ENCODE peak calls at places on chromosome 12, in six cellular contexts. One of them, this sample, is unnamed.

GRCh38 chr12:27822076-27822712 is 42.2 kb upstream of the MANSC4 start:
- DNase-seq in HepG2: no peak
- DNase-seq in tibial nerve: no peak
- DNase-seq in ovary: no peak
- DNase-seq in A549: no peak
- DNase-seq in GM12891: peak
- DNase-seq in this sample: no peak

GRCh38 chr12:2673966-2674810 is 120.6 kb upstream of the FKBP4 start:
- DNase-seq in HepG2: no peak
- DNase-seq in tibial nerve: no peak
- DNase-seq in ovary: no peak
- DNase-seq in A549: no peak
- DNase-seq in GM12891: no peak
- DNase-seq in this sample: no peak

GRCh38 chr12:18165422-18165871 is 75.5 kb upstream of the RERGL start:
- DNase-seq in HepG2: no peak
- DNase-seq in tibial nerve: no peak
- DNase-seq in ovary: no peak
- DNase-seq in A549: no peak
- DNase-seq in GM12891: no peak
- DNase-seq in this sample: no peak

GRCh38 chr12:25734529-25735180 is 181.6 kb upstream of the LMNTD1 start:
- DNase-seq in HepG2: no peak
- DNase-seq in tibial nerve: no peak
- DNase-seq in ovary: no peak
- DNase-seq in A549: no peak
- DNase-seq in GM12891: no peak
- DNase-seq in this sample: no peak

GRCh38 chr12:93813181-93813580 is 136.0 kb downstream of the CRADD start:
- DNase-seq in HepG2: no peak
- DNase-seq in tibial nerve: no peak
- DNase-seq in ovary: no peak
- DNase-seq in A549: no peak
- DNase-seq in GM12891: no peak
- DNase-seq in this sample: no peak

GRCh38 chr12:116455540-116456306 is 103.5 kb upstream of the MAP1LC3B2 start:
- DNase-seq in HepG2: no peak
- DNase-seq in tibial nerve: peak
- DNase-seq in ovary: peak
- DNase-seq in A549: peak
- DNase-seq in GM12891: no peak
- DNase-seq in this sample: peak

GRCh38 chr12:103524238-103524875 is 28.6 kb upstream of the C12orf42 start:
- DNase-seq in HepG2: no peak
- DNase-seq in tibial nerve: no peak
- DNase-seq in ovary: no peak
- DNase-seq in A549: no peak
- DNase-seq in GM12891: no peak
- DNase-seq in this sample: no peak

GRCh38 chr12:131711551-131712205 is 788 bp downstream of the SFSWAP start:
- DNase-seq in HepG2: no peak
- DNase-seq in tibial nerve: no peak
- DNase-seq in ovary: no peak
- DNase-seq in A549: no peak
- DNase-seq in GM12891: no peak
- DNase-seq in this sample: peak

GRCh38 chr12:57927086-57927485 is 14.3 kb upstream of the ATP23 start:
- DNase-seq in HepG2: no peak
- DNase-seq in tibial nerve: no peak
- DNase-seq in ovary: no peak
- DNase-seq in A549: no peak
- DNase-seq in GM12891: no peak
- DNase-seq in this sample: no peak

GRCh38 chr12:85466906-85467305 is 186.9 kb downstream of the ALX1 start:
- DNase-seq in HepG2: no peak
- DNase-seq in tibial nerve: no peak
- DNase-seq in ovary: no peak
- DNase-seq in A549: no peak
- DNase-seq in GM12891: no peak
- DNase-seq in this sample: no peak

GRCh38 chr12:77251799-77252198 is 186.4 kb upstream of the E2F7 start:
- DNase-seq in HepG2: no peak
- DNase-seq in tibial nerve: no peak
- DNase-seq in ovary: no peak
- DNase-seq in A549: no peak
- DNase-seq in GM12891: no peak
- DNase-seq in this sample: no peak

GRCh38 chr12:116299548-116300150 is 22.2 kb upstream of the MED13L start:
- DNase-seq in HepG2: no peak
- DNase-seq in tibial nerve: no peak
- DNase-seq in ovary: no peak
- DNase-seq in A549: no peak
- DNase-seq in GM12891: no peak
- DNase-seq in this sample: no peak

GRCh38 chr12:132640936-132641335 is 22.4 kb downstream of the P2RX2 start:
- DNase-seq in HepG2: no peak
- DNase-seq in tibial nerve: no peak
- DNase-seq in ovary: no peak
- DNase-seq in A549: no peak
- DNase-seq in GM12891: no peak
- DNase-seq in this sample: no peak

GRCh38 chr12:110619534-110619953 is 5.6 kb downstream of the TCTN1 start:
- DNase-seq in HepG2: no peak
- DNase-seq in tibial nerve: no peak
- DNase-seq in ovary: no peak
- DNase-seq in A549: no peak
- DNase-seq in GM12891: no peak
- DNase-seq in this sample: no peak

GRCh38 chr12:110616471-110617115 is 2.7 kb downstream of the TCTN1 start:
- DNase-seq in HepG2: no peak
- DNase-seq in tibial nerve: no peak
- DNase-seq in ovary: no peak
- DNase-seq in A549: no peak
- DNase-seq in GM12891: no peak
- DNase-seq in this sample: no peak

GRCh38 chr12:110615171-110615570 is 1.2 kb downstream of the TCTN1 start:
- DNase-seq in HepG2: no peak
- DNase-seq in tibial nerve: no peak
- DNase-seq in ovary: no peak
- DNase-seq in A549: no peak
- DNase-seq in GM12891: no peak
- DNase-seq in this sample: no peak

DNA sequence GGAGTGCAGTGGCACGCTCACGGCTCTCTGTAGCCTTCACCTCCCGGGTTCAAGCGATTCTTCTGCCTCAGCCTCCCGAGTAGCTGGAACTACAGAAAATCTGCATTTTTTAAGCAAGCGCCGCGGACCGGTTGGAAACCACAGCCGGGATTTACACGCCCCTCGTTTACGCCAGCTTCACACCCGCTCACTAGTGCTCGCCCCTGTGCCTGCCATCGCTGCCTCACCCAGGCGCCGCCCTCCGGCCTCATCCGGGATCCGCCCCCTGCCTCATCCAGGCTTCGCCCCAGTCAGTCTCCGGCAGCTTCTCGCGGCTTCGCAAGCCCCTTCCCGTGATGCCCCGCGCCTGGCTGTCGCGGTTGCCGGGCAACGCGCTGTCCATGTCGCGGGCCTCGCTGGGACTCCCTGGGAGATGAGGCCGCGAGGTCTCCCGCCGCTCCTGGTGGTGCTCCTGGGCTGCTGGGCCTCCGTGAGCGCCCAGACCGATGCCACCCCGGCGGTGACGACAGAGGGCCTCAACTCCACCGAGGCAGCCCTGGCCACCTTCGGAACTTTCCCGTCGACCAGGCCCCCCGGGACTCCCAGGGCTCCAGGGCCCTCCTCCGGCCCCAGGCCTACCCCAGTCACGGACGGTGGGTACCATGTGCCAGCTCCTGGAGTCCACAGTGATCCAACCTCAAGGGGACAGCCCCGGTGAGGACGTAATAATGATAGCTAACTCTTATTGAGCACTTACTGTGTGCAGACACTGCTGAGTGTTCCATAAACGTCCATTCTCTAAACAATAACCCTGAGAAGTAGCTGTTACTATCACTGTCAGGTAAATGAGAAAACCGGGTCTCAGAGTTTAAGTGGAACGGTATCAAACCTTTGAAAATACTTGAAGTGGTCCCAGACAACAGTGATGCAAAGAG is at the start of gene TCTN1:
- DNase-seq in HepG2: peak
- DNase-seq in tibial nerve: peak
- DNase-seq in ovary: peak
- DNase-seq in A549: peak
- DNase-seq in GM12891: peak
- DNase-seq in this sample: peak
- TF ChIP-seq POLR2A in HepG2: peak
- TF ChIP-seq POLR2A in tibial nerve: peak
- TF ChIP-seq POLR2A in ovary: peak
- TF ChIP-seq POLR2A in A549: peak
- TF ChIP-seq POLR2A in GM12891: peak
- TF ChIP-seq POLR2A in this sample: peak

GRCh38 chr12:53484686-53485567 is 14.3 kb downstream of the MAP3K12 start:
- DNase-seq in HepG2: no peak
- DNase-seq in tibial nerve: no peak
- DNase-seq in ovary: no peak
- DNase-seq in A549: no peak
- DNase-seq in GM12891: no peak
- DNase-seq in this sample: no peak
- TF ChIP-seq POLR2A in HepG2: no peak
- TF ChIP-seq POLR2A in tibial nerve: no peak
- TF ChIP-seq POLR2A in ovary: no peak
- TF ChIP-seq POLR2A in A549: no peak
- TF ChIP-seq POLR2A in GM12891: peak
- TF ChIP-seq POLR2A in this sample: no peak

DNA sequence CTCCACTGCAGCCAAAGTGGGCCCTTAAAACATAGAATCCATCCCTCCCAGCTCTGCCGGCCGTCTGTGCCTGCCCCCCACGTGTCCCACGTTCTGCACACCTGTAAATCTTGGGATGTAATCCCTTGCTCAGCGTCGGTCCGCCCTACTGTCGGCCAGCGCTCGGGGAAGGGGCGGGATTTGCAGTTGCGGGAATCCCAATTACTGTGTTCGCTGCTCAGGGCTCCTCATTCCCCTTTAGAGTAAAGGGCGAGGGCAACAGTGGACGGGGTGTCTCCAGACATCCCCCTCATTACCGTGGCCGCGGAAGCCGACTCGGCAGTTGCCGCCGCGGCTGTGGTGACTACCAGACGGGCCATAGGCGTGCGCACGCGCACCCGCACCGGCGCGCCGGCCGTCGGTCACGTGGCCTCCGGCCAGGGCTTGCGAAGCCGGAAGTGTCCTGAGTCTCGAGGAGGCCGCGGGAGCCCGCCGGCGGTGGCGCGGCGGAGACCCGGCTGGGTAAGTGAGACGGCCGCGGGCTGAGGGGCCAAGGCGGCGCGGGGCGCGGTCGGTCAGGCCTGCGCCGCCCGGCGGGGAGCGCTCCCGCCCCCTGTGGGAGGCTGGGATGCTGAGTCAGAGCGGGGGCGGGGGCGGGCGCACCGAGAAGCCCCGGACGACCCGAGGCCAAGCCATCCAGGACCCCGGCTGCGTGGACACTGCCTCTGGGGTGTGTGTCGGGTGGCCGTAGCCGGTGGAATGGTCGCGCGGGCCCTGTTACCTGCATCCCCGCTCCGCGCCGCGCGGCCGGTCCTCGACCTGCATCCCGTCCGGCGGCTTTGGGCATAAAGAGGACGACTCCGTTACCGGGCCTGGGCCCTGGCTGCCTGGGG is at the start of gene TBK1:
- DNase-seq in HepG2: peak
- DNase-seq in tibial nerve: peak
- DNase-seq in ovary: peak
- DNase-seq in A549: peak
- DNase-seq in GM12891: peak
- DNase-seq in this sample: peak
- TF ChIP-seq POLR2A in HepG2: no peak
- TF ChIP-seq POLR2A in tibial nerve: peak
- TF ChIP-seq POLR2A in ovary: peak
- TF ChIP-seq POLR2A in A549: peak
- TF ChIP-seq POLR2A in GM12891: peak
- TF ChIP-seq POLR2A in this sample: peak

GRCh38 chr12:53452159-53453077 is 516 bp downstream of the PCBP2 start:
- DNase-seq in HepG2: peak
- DNase-seq in tibial nerve: peak
- DNase-seq in ovary: peak
- DNase-seq in A549: peak
- DNase-seq in GM12891: peak
- DNase-seq in this sample: peak
- TF ChIP-seq POLR2A in HepG2: peak
- TF ChIP-seq POLR2A in tibial nerve: no peak
- TF ChIP-seq POLR2A in ovary: peak
- TF ChIP-seq POLR2A in A549: peak
- TF ChIP-seq POLR2A in GM12891: peak
- TF ChIP-seq POLR2A in this sample: no peak

DNA sequence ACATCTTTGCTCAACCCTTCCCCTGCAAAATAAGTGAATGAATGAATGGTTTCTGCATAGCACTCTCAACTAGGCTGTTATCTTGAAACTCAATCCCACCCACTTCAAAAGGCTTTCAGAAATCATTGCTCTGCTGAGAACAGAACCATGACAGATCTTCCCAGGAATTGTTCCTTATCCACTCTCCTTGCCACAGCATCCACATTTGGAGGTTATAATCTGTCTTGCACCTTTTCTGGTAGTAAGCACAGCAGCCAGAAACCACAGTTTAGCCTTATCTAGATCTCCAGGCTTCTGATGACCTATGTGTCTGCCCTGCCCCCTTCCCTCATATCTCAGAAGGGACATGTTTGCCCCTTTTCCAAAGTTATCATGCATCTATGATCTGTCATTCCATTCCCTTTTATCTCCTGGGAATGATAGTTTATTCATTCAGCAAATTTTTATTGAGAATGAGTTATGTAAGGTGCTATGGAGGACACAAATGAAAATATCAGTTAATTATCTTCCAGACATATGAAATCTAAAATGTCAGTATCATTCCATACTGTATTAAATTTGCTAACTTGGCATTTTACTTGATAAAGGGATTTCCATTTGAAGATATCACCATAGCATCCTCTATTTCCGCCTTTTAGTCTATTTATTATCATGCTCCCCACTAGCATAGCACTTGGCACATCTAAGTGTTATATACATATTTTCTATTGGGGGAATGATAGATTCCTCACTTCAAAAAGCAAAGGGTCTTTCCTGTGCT is 21.4 kb downstream of the LGR5 start:
- DNase-seq in HepG2: no peak
- DNase-seq in tibial nerve: no peak
- DNase-seq in ovary: no peak
- DNase-seq in A549: no peak
- DNase-seq in GM12891: no peak
- DNase-seq in this sample: no peak
- TF ChIP-seq POLR2A in HepG2: no peak
- TF ChIP-seq POLR2A in tibial nerve: no peak
- TF ChIP-seq POLR2A in ovary: no peak
- TF ChIP-seq POLR2A in A549: no peak
- TF ChIP-seq POLR2A in GM12891: no peak
- TF ChIP-seq POLR2A in this sample: no peak

GRCh38 chr12:105237671-105238070 is 1.7 kb upstream of the APPL2 start:
- DNase-seq in HepG2: no peak
- DNase-seq in tibial nerve: no peak
- DNase-seq in ovary: no peak
- DNase-seq in A549: no peak
- DNase-seq in GM12891: no peak
- DNase-seq in this sample: no peak
- TF ChIP-seq POLR2A in HepG2: no peak
- TF ChIP-seq POLR2A in tibial nerve: no peak
- TF ChIP-seq POLR2A in ovary: no peak
- TF ChIP-seq POLR2A in A549: no peak
- TF ChIP-seq POLR2A in GM12891: no peak
- TF ChIP-seq POLR2A in this sample: no peak